ENCODE peak calls at places on chromosomes 13 and 19, in six cellular contexts. T is neuronal stem cell, Z is colonic mucosa, P is heart left ventricle, N is endothelial cell of umbilical vein, Q is HCT116. Y is an unnamed sample.

GRCh38 chr19:14059093-14059480 is 2.8 kb downstream of the PALM3 start:
- DNase-seq in T (peak; percentile 37), Z (no peak), P (no peak), N (no peak), Q (no peak), Y (no peak)

GRCh38 chr19:12779162-12779993 is 4.0 kb upstream of the HOOK2 start:
- DNase-seq in T (no peak), Z (peak; percentile 51), P (peak; percentile 78), N (peak; percentile 67), Q (no peak), Y (peak; percentile 42)

GRCh38 chr19:46124638-46125115 is at the start of gene IGFL3:
- DNase-seq in T (no peak), Z (no peak), P (no peak), N (no peak), Q (no peak), Y (peak; percentile 6)

GRCh38 chr13:87669379-87669978 is 1.7 kb upstream of the SLITRK5 start:
- DNase-seq in T (no peak), Z (no peak), P (no peak), N (peak; percentile 6), Q (no peak), Y (no peak)

GRCh38 chr19:13974073-13974472 is 21.8 kb downstream of the DCAF15 start:
- DNase-seq in T (peak; percentile 35), Z (no peak), P (no peak), N (no peak), Q (peak; percentile 65), Y (no peak)

GRCh38 chr13:39397866-39398265 is 205.1 kb downstream of the LHFPL6 start:
- DNase-seq in T (no peak), Z (no peak), P (peak; percentile 20), N (no peak), Q (no peak), Y (no peak)

GRCh38 chr13:77425705-77426104 is 98.8 kb upstream of the MYCBP2 start:
- DNase-seq in T (no peak), Z (no peak), P (no peak), N (no peak), Q (no peak), Y (no peak)

GRCh38 chr13:79457948-79458347 is 23.0 kb upstream of the NDFIP2 start:
- DNase-seq in T (no peak), Z (no peak), P (no peak), N (peak; percentile 79), Q (no peak), Y (no peak)

GRCh38 chr13:113402471-113403254 is 38.7 kb upstream of the GRTP1 start:
- DNase-seq in T (no peak), Z (no peak), P (no peak), N (no peak), Q (no peak), Y (no peak)

GRCh38 chr19:18939922-18940775 is 868 bp downstream of the HOMER3 start:
- DNase-seq in T (peak; percentile 80), Z (peak; percentile 36), P (peak; percentile 70), N (peak; percentile 35), Q (no peak), Y (peak; percentile 52)

GRCh38 chr19:11381535-11382369 is 2.4 kb downstream of the EPOR start:
- DNase-seq in T (peak; percentile 83), Z (peak; percentile 85), P (peak; percentile 75), N (peak; percentile 81), Q (peak; percentile 90), Y (peak; percentile 64)

GRCh38 chr19:31220540-31220939 is 128.7 kb downstream of the TSHZ3 start:
- DNase-seq in T (no peak), Z (no peak), P (no peak), N (no peak), Q (no peak), Y (no peak)

GRCh38 chr19:15563931-15564330 is 51.1 kb upstream of the CYP4F8 start:
- DNase-seq in T (no peak), Z (no peak), P (no peak), N (no peak), Q (no peak), Y (no peak)

GRCh38 chr13:68064371-68064770 is 834.2 kb upstream of the PCDH9 start:
- DNase-seq in T (no peak), Z (no peak), P (no peak), N (peak; percentile 77), Q (no peak), Y (no peak)

GRCh38 chr19:35118268-35119026 is 2.8 kb downstream of the FXYD3 start:
- DNase-seq in T (no peak), Z (peak; percentile 69), P (no peak), N (no peak), Q (no peak), Y (no peak)

GRCh38 chr19:10612515-10613119 is 12.7 kb upstream of the SLC44A2 start:
- DNase-seq in T (no peak), Z (peak; percentile 62), P (peak; percentile 87), N (no peak), Q (no peak), Y (peak; percentile 59)

GRCh38 chr19:9881720-9882119 is 46.6 kb downstream of the PIN1 start:
- DNase-seq in T (no peak), Z (peak; percentile 75), P (no peak), N (no peak), Q (peak; percentile 13), Y (no peak)

GRCh38 chr13:50645092-50645491 is 198.4 kb downstream of the DLEU7 start:
- DNase-seq in T (no peak), Z (no peak), P (no peak), N (no peak), Q (no peak), Y (no peak)

GRCh38 chr19:13938361-13939027 is at the start of gene PODNL1:
- DNase-seq in T (no peak), Z (no peak), P (no peak), N (no peak), Q (no peak), Y (no peak)

GRCh38 chr19:44822670-44823372 is 13.9 kb downstream of the BCAM start:
- DNase-seq in T (peak; percentile 48), Z (no peak), P (no peak), N (no peak), Q (no peak), Y (no peak)

DNA sequence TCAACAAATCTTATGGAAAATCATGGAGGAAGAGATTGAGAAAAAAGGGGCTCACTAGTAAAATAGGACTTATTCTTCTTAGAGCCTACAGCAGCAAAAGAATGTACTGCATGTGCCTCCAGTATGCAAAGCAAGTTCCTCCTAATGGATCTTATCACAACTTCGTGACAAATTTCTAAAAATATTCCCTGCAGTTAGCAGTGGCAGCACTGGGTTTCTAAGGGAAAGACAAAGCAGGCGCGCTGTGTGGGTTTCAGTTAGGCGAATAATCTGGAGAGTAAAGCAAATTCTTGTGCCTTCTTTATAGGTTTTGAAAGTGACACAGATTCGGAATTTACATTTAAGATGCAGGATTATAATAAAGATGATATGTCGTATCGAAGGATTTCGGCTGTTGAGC is 167.9 kb downstream of the LMO7 start:
- DNase-seq in T (no peak), Z (no peak), P (no peak), N (no peak), Q (no peak), Y (no peak)
- H3K27ac ChIP-seq in T (no peak overlapping the region), Z (no peak overlapping the region), P (peak overlapping the region; percentile 74), N (no peak overlapping the region), Q (no peak overlapping the region), Y (no peak overlapping the region)

GRCh38 chr13:49302817-49303216 is 55.1 kb downstream of the CDADC1 start:
- DNase-seq in T (no peak), Z (no peak), P (no peak), N (no peak), Q (no peak), Y (no peak)

GRCh38 chr13:49305824-49306425 is 58.2 kb downstream of the CDADC1 start:
- DNase-seq in T (no peak), Z (no peak), P (no peak), N (no peak), Q (no peak), Y (no peak)

GRCh38 chr13:49304356-49304755 is 56.6 kb downstream of the CDADC1 start:
- DNase-seq in T (no peak), Z (no peak), P (no peak), N (no peak), Q (no peak), Y (no peak)

GRCh38 chr13:49303533-49304252 is 56.0 kb downstream of the CDADC1 start:
- DNase-seq in T (no peak), Z (no peak), P (peak; percentile 48), N (peak; percentile 17), Q (no peak), Y (no peak)

GRCh38 chr13:49304763-49305695 is 57.3 kb downstream of the CDADC1 start:
- DNase-seq in T (no peak), Z (no peak), P (no peak), N (no peak), Q (no peak), Y (no peak)
- H3K27ac ChIP-seq in T (no peak overlapping the region), Z (no peak overlapping the region), P (peak overlapping the region; percentile 87), N (no peak overlapping the region), Q (no peak overlapping the region), Y (peak overlapping the region; percentile 86)

GRCh38 chr19:289651-290538 is 1.3 kb downstream of the PLPP2 start:
- DNase-seq in T (no peak), Z (peak; percentile 74), P (no peak), N (peak; percentile 35), Q (peak; percentile 74), Y (no peak)
- H3K27ac ChIP-seq in T (no peak overlapping the region), Z (peak overlapping the region; percentile 89), P (peak overlapping the region; percentile 33), N (peak overlapping the region; percentile 10), Q (peak overlapping the region; percentile 99), Y (peak overlapping the region; percentile 99)

GRCh38 chr13:33052446-33052845 is 36.2 kb downstream of the KL start:
- DNase-seq in T (no peak), Z (no peak), P (no peak), N (no peak), Q (no peak), Y (no peak)

GRCh38 chr13:33050161-33050560 is 33.9 kb downstream of the KL start:
- DNase-seq in T (no peak), Z (no peak), P (no peak), N (no peak), Q (no peak), Y (no peak)

GRCh38 chr13:33053397-33054066 is 37.3 kb downstream of the KL start:
- DNase-seq in T (no peak), Z (no peak), P (no peak), N (no peak), Q (no peak), Y (no peak)

GRCh38 chr13:33057019-33057785 is 41.0 kb downstream of the KL start:
- DNase-seq in T (peak; percentile 54), Z (no peak), P (no peak), N (peak; percentile 45), Q (no peak), Y (no peak)

DNA sequence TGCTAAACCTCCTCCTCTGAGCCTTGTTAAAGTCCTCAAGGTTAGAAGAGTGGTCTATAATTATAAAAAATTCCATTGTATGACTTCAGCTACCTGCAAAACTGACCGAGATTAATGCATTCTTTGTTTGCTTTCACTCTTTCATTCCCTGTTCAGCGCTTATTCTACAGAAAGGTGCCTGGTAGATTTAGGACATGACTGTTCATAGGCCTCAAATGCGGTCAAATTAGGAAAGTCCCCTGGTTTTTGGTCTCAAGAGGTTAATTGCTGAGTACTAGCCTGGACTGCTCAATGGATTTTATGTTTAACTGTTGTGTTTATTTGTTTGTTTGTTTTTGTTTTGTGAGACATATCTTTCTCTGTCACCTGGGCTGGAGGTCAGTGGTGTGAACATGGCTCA is 35.4 kb downstream of the KL start:
- DNase-seq in T (no peak), Z (no peak), P (no peak), N (no peak), Q (no peak), Y (no peak)
- H3K27ac ChIP-seq in T (no peak overlapping the region), Z (no peak overlapping the region), P (no peak overlapping the region), N (no peak overlapping the region), Q (no peak overlapping the region), Y (no peak overlapping the region)